ENCODE peak calls at places on chromosomes 2 and 18, in ten cellular contexts. A, M, E, T, Y, X, J, K, H and D are unnamed samples.

GRCh38 chr18:2337552-2338141 is 233.7 kb downstream of the METTL4 start:
- DNase-seq in A (no peak), M (peak; percentile 23), E (peak; percentile 23), T (peak; percentile 21), Y (peak; percentile 12), X (peak; percentile 41), J (peak; percentile 77), K (no peak), H (peak; percentile 18), D (no peak)

GRCh38 chr2:2181505-2181904 is 149.6 kb downstream of the MYT1L start:
- DNase-seq in A (no peak), M (no peak), E (no peak), T (no peak), Y (no peak), X (no peak), J (no peak), K (no peak), H (no peak), D (no peak)

GRCh38 chr18:66533693-66534092 is 70.2 kb downstream of the CDH19 start:
- DNase-seq in A (no peak), M (no peak), E (no peak), T (no peak), Y (no peak), X (no peak), J (no peak), K (no peak), H (no peak), D (no peak)

GRCh38 chr2:86704482-86704971 is 15.6 kb upstream of the RMND5A start:
- DNase-seq in A (no peak), M (peak; percentile 86), E (no peak), T (no peak), Y (no peak), X (no peak), J (peak; percentile 62), K (no peak), H (no peak), D (no peak)

GRCh38 chr18:72161686-72162085 is 382.5 kb downstream of the CBLN2 start:
- DNase-seq in A (no peak), M (no peak), E (no peak), T (no peak), Y (no peak), X (no peak), J (no peak), K (no peak), H (no peak), D (no peak)

GRCh38 chr2:18346364-18346763 is 214.1 kb downstream of the RDH14 start:
- DNase-seq in A (no peak), M (peak; percentile 45), E (no peak), T (no peak), Y (no peak), X (no peak), J (no peak), K (no peak), H (no peak), D (no peak)

GRCh38 chr2:68721482-68722071 is 13.0 kb upstream of the ARHGAP25 start:
- DNase-seq in A (no peak), M (no peak), E (no peak), T (no peak), Y (no peak), X (no peak), J (peak; percentile 34), K (no peak), H (peak; percentile 39), D (no peak)

GRCh38 chr2:219612605-219613286 is 14.7 kb upstream of the SLC4A3 start:
- DNase-seq in A (no peak), M (no peak), E (no peak), T (no peak), Y (no peak), X (no peak), J (no peak), K (no peak), H (no peak), D (no peak)

GRCh38 chr18:26482567-26482966 is 65.8 kb downstream of the KCTD1 start:
- DNase-seq in A (peak; percentile 56), M (no peak), E (no peak), T (no peak), Y (no peak), X (no peak), J (no peak), K (no peak), H (no peak), D (no peak)

GRCh38 chr2:203559640-203560039 is 24.5 kb upstream of the RAPH1 start:
- DNase-seq in A (no peak), M (no peak), E (no peak), T (no peak), Y (no peak), X (no peak), J (no peak), K (no peak), H (no peak), D (no peak)

GRCh38 chr2:79511320-79511951 is 1.4 kb upstream of the CTNNA2 start:
- DNase-seq in A (peak; percentile 70), M (peak; percentile 26), E (no peak), T (no peak), Y (no peak), X (no peak), J (peak; percentile 74), K (no peak), H (no peak), D (no peak)

GRCh38 chr2:176491172-176491904 is 222.1 kb downstream of the MTX2 start:
- DNase-seq in A (peak; percentile 13), M (peak; percentile 80), E (peak; percentile 18), T (no peak), Y (no peak), X (no peak), J (peak; percentile 25), K (no peak), H (no peak), D (peak; percentile 9)

GRCh38 chr2:197081294-197081693 is 154.8 kb upstream of the PGAP1 start:
- DNase-seq in A (no peak), M (no peak), E (no peak), T (no peak), Y (no peak), X (no peak), J (no peak), K (no peak), H (no peak), D (no peak)